ENCODE peak calls at places on chromosome 15, in ten cellular contexts. Q is glutamatergic neuron, E is brain microvascular endothelial cell, P is fibroblast of pulmonary artery, Y is bronchial epithelial cell, O is GM06990, I is choroid plexus epithelial cell, J is body of pancreas, Z is ovary, B is AG10803. X is an unnamed sample.

GRCh38 chr15:55289011-55289572 is 521 bp downstream of the RAB27A start:
- DNase-seq in O (no peak), E (no peak), J (peak; percentile 24), Y (peak; percentile 31), P (peak; percentile 54), I (peak; percentile 76), Q (peak; percentile 51), Z (no peak), B (peak; percentile 48), X (no peak)

GRCh38 chr15:70299931-70300858 is 202.5 kb upstream of the TLE3 start:
- DNase-seq in Q (no peak), P (no peak), J (no peak), B (no peak), E (no peak), Z (no peak), O (peak; percentile 78), Y (no peak), I (no peak), X (no peak)

GRCh38 chr15:39587910-39588530 is 7.1 kb downstream of the THBS1 start:
- DNase-seq in Y (peak; percentile 10), O (no peak), B (peak; percentile 87), I (peak; percentile 40), Z (no peak), Q (no peak), P (peak; percentile 70), J (no peak), E (no peak), X (no peak)

GRCh38 chr15:35394416-35394815 is 151.5 kb downstream of the DPH6 start:
- DNase-seq in Q (no peak), P (peak; percentile 13), Y (no peak), E (no peak), J (no peak), Z (no peak), O (no peak), I (peak; percentile 28), B (no peak), X (no peak)

GRCh38 chr15:80804970-80805495 is 25.9 kb downstream of the CEMIP start:
- DNase-seq in B (no peak), I (no peak), P (no peak), E (no peak), O (no peak), Z (no peak), Y (peak; percentile 90), J (no peak), Q (no peak), X (no peak)

GRCh38 chr15:62588930-62589655 is 424.0 kb upstream of the C2CD4B start:
- DNase-seq in P (peak; percentile 44), B (peak; percentile 88), E (no peak), Q (no peak), O (no peak), J (no peak), Y (no peak), Z (no peak), I (no peak), X (no peak)

GRCh38 chr15:20356444-20357138 is 185.0 kb downstream of the GOLGA6L6 start:
- DNase-seq in J (peak; percentile 69), I (peak; percentile 16), Z (no peak), P (peak; percentile 20), E (no peak), Y (no peak), O (no peak), Q (no peak), B (no peak), X (no peak)

GRCh38 chr15:76059320-76060097 is at the start of gene TMEM266:
- DNase-seq in Y (no peak), P (no peak), Q (peak; percentile 73), Z (peak; percentile 31), J (peak; percentile 67), E (no peak), I (peak; percentile 8), B (no peak), O (peak; percentile 77), X (peak; percentile 47)

GRCh38 chr15:70362350-70362749 is 264.6 kb upstream of the TLE3 start:
- DNase-seq in O (no peak), I (no peak), Q (no peak), J (no peak), P (no peak), Z (no peak), Y (no peak), E (no peak), B (no peak), X (no peak)

GRCh38 chr15:69468241-69469121 is 15.9 kb downstream of the RPLP1 start:
- DNase-seq in O (peak; percentile 74), Y (peak; percentile 98), Z (no peak), B (no peak), Q (no peak), J (no peak), E (peak; percentile 59), P (peak; percentile 33), I (peak; percentile 78), X (no peak)

GRCh38 chr15:100687532-100688215 is 85.3 kb downstream of the ASB7 start:
- DNase-seq in J (no peak), I (peak; percentile 82), E (peak; percentile 70), Q (no peak), Y (peak; percentile 76), P (peak; percentile 88), Z (no peak), B (peak; percentile 81), O (no peak), X (no peak)

GRCh38 chr15:53586815-53587214 is 172.6 kb downstream of the WDR72 start:
- DNase-seq in J (peak; percentile 65), Z (no peak), E (peak; percentile 11), B (no peak), O (no peak), Q (peak; percentile 81), P (peak; percentile 3), I (peak; percentile 6), Y (peak; percentile 49), X (peak; percentile 52)

GRCh38 chr15:31151301-31152233 is 50.0 kb upstream of the TRPM1 start:
- DNase-seq in O (no peak), I (no peak), J (no peak), Y (no peak), E (no peak), Q (no peak), B (no peak), Z (no peak), P (no peak), X (no peak)

GRCh38 chr15:73962409-73962808 is 29.7 kb downstream of the STOML1 start:
- DNase-seq in P (no peak), O (no peak), I (no peak), B (peak; percentile 22), E (no peak), Z (no peak), Q (no peak), J (no peak), Y (no peak), X (no peak)

GRCh38 chr15:73965730-73966103 is 26.4 kb downstream of the STOML1 start:
- DNase-seq in P (no peak), I (peak; percentile 69), Z (no peak), Y (peak; percentile 61), B (peak; percentile 54), J (no peak), O (peak; percentile 50), E (no peak), Q (no peak), X (no peak)

GRCh38 chr15:73968461-73968860 is 23.6 kb downstream of the STOML1 start:
- DNase-seq in Z (no peak), Q (no peak), B (no peak), O (no peak), I (no peak), J (no peak), P (no peak), E (no peak), Y (no peak), X (no peak)

GRCh38 chr15:73965094-73965729 is 26.9 kb downstream of the STOML1 start:
- DNase-seq in Q (peak; percentile 76), B (no peak), Y (no peak), P (no peak), I (no peak), E (no peak), J (no peak), Z (no peak), O (peak; percentile 69), X (no peak)

GRCh38 chr15:73964736-73965093 is 27.4 kb downstream of the STOML1 start:
- DNase-seq in E (peak; percentile 76), Y (peak; percentile 62), J (peak; percentile 84), O (no peak), Q (peak; percentile 91), I (peak; percentile 84), Z (peak; percentile 78), B (peak; percentile 69), P (peak; percentile 84), X (peak; percentile 90)
- TF ChIP-seq CTCF in E (peak; percentile 99), Y (peak; percentile 97), J (peak; percentile 94), O (peak; percentile 97), Q (peak; percentile 94), I (peak; percentile 97), Z (peak; percentile 81), B (peak; percentile 99), P (peak; percentile 98), X (peak; percentile 91)

GRCh38 chr15:49212897-49213296 is 42.9 kb downstream of the GALK2 start:
- DNase-seq in Y (no peak), Q (no peak), I (no peak), O (no peak), E (no peak), J (no peak), Z (no peak), B (no peak), P (no peak), X (no peak)

GRCh38 chr15:49215768-49216739 is 46.0 kb downstream of the GALK2 start:
- DNase-seq in I (peak; percentile 31), P (no peak), E (no peak), Y (peak; percentile 23), O (peak; percentile 40), B (no peak), Z (no peak), J (peak; percentile 50), Q (no peak), X (no peak)
- TF ChIP-seq CTCF in I (peak; percentile 9), P (no peak), E (no peak), Y (peak; percentile 21), O (peak; percentile 32), B (no peak), Z (no peak), J (no peak), Q (no peak), X (peak; percentile 13)

DNA sequence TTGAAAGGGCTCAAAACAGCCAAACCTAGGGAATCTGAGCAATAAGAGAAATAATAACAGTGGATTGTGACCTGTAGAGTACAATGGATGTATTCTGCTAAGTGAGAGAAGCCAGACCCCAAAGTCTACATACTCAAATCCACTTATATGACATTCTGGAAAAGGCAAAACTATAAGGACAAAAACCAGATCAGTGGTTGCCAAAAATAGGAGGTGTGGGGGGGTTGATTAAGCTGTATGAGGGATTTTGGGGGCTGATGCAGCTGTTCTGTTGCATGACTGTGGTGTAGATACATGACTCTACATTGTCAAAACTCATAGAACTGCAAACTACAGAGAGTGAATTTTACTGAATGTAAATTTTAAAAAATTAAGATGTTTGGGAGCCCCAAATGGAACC is 20.1 kb upstream of the CGNL1 start:
- DNase-seq in O (no peak), Y (no peak), Q (no peak), E (no peak), B (no peak), P (no peak), J (no peak), Z (no peak), I (no peak), X (no peak)
- TF ChIP-seq CTCF in O (no peak), Y (no peak), Q (no peak), E (no peak), B (no peak), P (no peak), J (no peak), Z (no peak), I (no peak), X (no peak)

DNA sequence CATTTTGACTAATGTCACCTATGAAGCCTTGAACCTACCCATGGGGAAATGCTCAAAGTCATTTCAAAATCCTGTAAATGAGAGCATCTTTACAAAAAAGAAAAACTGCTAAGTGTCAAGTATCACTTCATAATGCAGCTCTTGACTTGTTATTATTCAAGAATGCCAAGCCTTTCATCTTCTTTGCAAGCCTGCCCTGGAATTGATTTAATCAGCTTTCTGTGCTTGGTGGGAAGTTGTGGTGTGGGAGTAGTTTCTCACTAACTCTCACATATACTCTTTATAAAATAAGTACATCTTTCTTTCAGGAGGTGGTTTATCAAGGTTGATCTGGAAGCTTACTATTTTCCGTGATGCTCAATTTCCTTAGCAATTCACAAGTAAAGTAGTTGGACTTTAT is 43.6 kb downstream of the RYR3 start:
- DNase-seq in Q (no peak), O (no peak), J (no peak), I (no peak), B (no peak), Y (no peak), E (no peak), Z (no peak), P (no peak), X (no peak)
- TF ChIP-seq CTCF in Q (no peak), O (no peak), J (no peak), I (no peak), B (no peak), Y (no peak), E (no peak), Z (no peak), P (no peak), X (no peak)

X was measured in neural crest cell.